ENCODE peak calls at places on chromosomes 6 and 20, in six cellular contexts. X is tibial nerve, F is IMR-90, V is H54, S is heart left ventricle, L is uterus. D is an unnamed sample.

GRCh38 chr6:161422710-161423109 is 148.8 kb upstream of the AGPAT4 start:
- DNase-seq in X (no peak), S (no peak), F (peak; percentile 42), L (no peak), V (no peak), D (no peak)

GRCh38 chr20:6769953-6770831 is 2.7 kb downstream of the BMP2 start:
- DNase-seq in V (no peak), F (no peak), L (peak; percentile 31), S (peak; percentile 38), X (no peak), D (peak; percentile 54)

GRCh38 chr6:5497896-5498578 is 236.7 kb downstream of the FARS2 start:
- DNase-seq in X (no peak), V (peak; percentile 30), S (no peak), F (peak; percentile 62), L (no peak), D (no peak)

GRCh38 chr6:3159805-3160781 is 2.7 kb upstream of the TUBB2A start:
- DNase-seq in S (no peak), X (no peak), F (no peak), V (no peak), L (peak; percentile 40), D (peak; percentile 87)

GRCh38 chr6:108968325-108968724 is 120.1 kb downstream of the ARMC2 start:
- DNase-seq in V (no peak), F (no peak), L (no peak), X (no peak), S (no peak), D (no peak)

GRCh38 chr20:38165089-38165965 is at the start of gene TGM2:
- DNase-seq in F (peak; percentile 69), V (peak; percentile 51), L (peak; percentile 84), X (no peak), S (peak; percentile 92), D (peak; percentile 87)

GRCh38 chr6:57013501-57013900 is 33.0 kb upstream of the KIAA1586 start:
- DNase-seq in F (peak; percentile 77), S (no peak), L (no peak), X (no peak), V (peak; percentile 25), D (no peak)

GRCh38 chr6:3013486-3013885 is 13.8 kb downstream of the NQO2 start:
- DNase-seq in S (peak; percentile 54), V (peak; percentile 61), X (no peak), F (peak; percentile 47), L (no peak), D (peak; percentile 38)

GRCh38 chr6:149717588-149718458 is at the start of gene LATS1:
- DNase-seq in F (peak; percentile 76), V (peak; percentile 59), X (peak; percentile 76), L (peak; percentile 85), S (peak; percentile 95), D (peak; percentile 92)

GRCh38 chr20:25220021-25220730 is 24.7 kb downstream of the ENTPD6 start:
- DNase-seq in V (no peak), S (no peak), X (no peak), F (no peak), L (peak; percentile 13), D (no peak)

GRCh38 chr20:34312024-34312460 is 8.9 kb upstream of the AHCY start:
- DNase-seq in S (no peak), X (no peak), V (no peak), F (no peak), L (no peak), D (no peak)

DNA sequence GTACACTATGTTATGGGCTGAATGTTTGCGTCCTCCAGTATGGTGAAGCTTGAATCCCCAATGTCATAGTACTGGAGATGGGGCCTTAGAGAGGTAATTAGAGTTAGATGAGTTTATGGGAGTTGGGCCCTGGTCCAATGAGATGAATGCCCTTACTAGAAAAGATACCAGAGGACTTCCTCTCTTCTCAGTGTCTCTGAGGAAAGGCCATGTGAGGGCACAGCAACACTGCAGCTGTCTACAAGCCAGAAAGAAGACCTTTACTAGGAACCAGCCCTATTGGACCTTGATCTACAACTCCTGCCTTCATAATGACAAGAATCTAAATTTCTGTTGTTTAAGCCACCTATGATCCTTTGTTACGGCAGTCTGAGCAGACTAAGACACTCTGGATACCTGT is 31.4 kb upstream of the AKAP7 start:
- DNase-seq in V (no peak), F (no peak), L (no peak), X (no peak), S (no peak), D (no peak)
- TF ChIP-seq POLR2A in V (no peak), F (no peak), L (no peak), X (no peak), S (no peak), D (no peak)

DNA sequence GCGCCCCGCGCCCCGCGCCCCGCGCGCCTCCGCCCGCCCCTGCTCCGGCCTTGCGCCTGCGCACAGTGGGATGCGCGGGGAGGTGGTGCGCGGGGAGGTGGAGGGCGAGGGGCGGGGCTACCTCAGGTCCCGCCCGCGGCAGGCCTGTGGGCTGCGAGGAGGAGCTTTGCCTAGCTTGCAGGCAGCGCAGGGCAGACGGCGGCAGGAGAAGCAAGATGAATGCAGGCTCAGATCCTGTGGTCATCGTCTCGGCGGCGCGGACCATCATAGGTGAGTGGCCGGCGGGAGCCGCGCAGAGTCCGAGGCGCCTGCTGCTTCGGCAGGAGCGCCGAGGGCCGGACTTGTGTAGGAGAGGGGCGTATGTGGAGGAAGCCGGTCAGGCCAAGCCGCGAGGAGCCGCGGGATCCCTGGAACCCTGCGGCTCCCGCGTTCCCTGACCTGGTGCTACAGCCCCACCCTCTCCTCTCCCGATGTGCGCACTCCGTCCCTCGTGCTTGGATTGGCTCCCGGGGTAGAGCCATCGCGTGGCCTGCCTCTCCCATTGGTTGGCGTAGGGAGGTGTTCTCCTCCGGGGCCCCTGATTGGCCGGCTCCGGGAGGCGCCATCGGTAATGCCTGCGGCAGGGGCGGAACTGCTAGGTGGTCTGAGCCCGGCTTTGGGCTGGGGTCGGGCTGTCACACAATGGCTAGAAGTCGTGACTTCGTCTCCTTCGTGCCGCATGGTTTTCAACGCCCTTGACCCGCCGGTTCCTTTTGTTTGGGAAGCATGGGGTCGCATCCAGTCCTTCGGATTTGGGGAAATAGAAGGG is at the start of gene ACAT2:
- DNase-seq in X (peak; percentile 93), V (peak; percentile 81), F (peak; percentile 92), S (peak; percentile 98), L (peak; percentile 96), D (peak; percentile 97)
- TF ChIP-seq POLR2A in X (peak; percentile 45), V (peak; percentile 74), F (peak; percentile 39), S (peak; percentile 53), L (peak; percentile 50), D (no peak)

DNA sequence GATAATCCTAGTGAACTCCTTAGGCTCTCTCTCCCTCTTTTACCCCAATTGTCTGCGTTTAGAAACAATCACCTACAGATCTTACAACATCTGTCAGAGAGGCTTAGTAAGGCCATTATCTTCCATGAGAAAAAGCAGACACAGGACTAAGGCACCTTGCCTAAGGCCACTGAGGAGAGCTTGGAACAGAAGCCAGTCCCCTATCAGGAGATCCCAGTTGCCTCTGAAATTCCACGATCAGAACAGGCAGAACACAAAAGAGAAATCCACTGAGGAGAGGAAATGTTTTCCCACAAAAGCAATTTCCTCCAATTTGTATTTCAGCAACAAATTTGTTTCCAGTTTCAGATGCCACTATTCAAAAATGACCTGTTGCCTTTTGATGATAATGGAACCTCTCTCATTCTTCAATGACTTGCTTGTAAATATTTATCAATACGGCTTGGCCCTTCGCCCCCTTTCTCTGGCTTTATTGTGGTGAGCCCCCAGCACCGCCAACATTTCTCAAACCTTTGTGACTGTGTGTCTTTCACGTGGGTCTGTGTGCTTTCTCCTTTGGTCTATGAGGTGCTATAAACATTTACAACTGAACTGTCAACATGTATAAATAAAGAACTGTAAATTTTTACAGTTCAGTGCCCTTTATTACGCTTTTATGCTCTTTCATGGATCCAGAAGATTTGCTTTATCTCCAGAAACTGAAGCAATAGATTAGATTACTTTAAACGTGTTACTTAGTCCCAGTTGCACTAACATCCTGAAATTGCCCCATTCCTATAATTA is 187.8 kb upstream of the PHACTR1 start:
- DNase-seq in L (no peak), V (no peak), X (no peak), S (no peak), F (no peak), D (no peak)
- TF ChIP-seq POLR2A in L (no peak), V (no peak), X (no peak), S (no peak), F (no peak), D (no peak)

GRCh38 chr6:131980338-131980790 is 29.2 kb upstream of the CCN2 start:
- DNase-seq in X (no peak), S (no peak), F (no peak), V (no peak), L (no peak), D (no peak)

GRCh38 chr6:131982740-131983259 is 31.6 kb upstream of the CCN2 start:
- DNase-seq in X (no peak), V (no peak), L (no peak), S (no peak), F (peak; percentile 88), D (no peak)

GRCh38 chr6:131979515-131980337 is 28.6 kb upstream of the CCN2 start:
- DNase-seq in S (no peak), V (no peak), X (no peak), F (peak; percentile 97), L (no peak), D (no peak)

GRCh38 chr6:131981624-131981978 is 30.4 kb upstream of the CCN2 start:
- DNase-seq in F (no peak), L (no peak), X (no peak), S (no peak), V (no peak), D (no peak)

GRCh38 chr6:131980791-131981623 is 29.8 kb upstream of the CCN2 start:
- DNase-seq in X (no peak), L (no peak), F (no peak), V (no peak), S (no peak), D (no peak)
- TF ChIP-seq POLR2A in X (no peak), L (no peak), F (no peak), V (no peak), S (no peak), D (no peak)

DNA sequence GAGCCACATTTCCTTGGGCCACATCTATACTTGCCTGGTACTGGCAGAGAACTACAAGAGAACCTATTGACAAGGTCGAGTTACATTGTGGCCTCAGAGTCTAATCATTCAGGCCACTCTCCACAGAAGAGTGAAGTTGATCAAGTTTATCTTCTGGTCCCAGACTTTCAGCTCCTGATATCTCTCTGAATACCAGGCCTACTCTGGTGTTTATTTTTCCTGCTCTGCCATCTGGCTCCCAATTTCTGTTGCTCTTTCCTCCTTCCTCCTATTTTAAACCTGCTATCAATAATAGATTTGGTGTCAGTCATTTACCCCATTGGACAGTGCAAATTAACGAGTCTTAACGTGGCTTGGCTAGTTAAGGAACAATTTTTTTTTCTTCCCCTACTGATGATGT is 46.6 kb downstream of the SCGN start:
- DNase-seq in F (no peak), S (no peak), V (no peak), L (no peak), X (no peak), D (no peak)
- TF ChIP-seq POLR2A in F (no peak), S (no peak), V (no peak), L (no peak), X (no peak), D (no peak)